ENCODE peak calls at places on chromosomes 1 and 21, in six cellular contexts. B, I, R, K, T and A are unnamed samples.

GRCh38 chr1:235327559-235328270 is at the start of gene ARID4B:
- DNase-seq in B (no peak), I (no peak), R (no peak), K (no peak), T (no peak), A (peak)

GRCh38 chr1:203077367-203077766 is 8.4 kb downstream of the MYOG start:
- DNase-seq in B (no peak), I (no peak), R (no peak), K (no peak), T (no peak), A (no peak)

GRCh38 chr1:10185759-10186158 is 24.6 kb upstream of the KIF1B start:
- DNase-seq in B (no peak), I (no peak), R (no peak), K (no peak), T (no peak), A (no peak)

GRCh38 chr1:224054012-224054411 is 59.9 kb upstream of the FBXO28 start:
- DNase-seq in B (no peak), I (no peak), R (no peak), K (no peak), T (no peak), A (no peak)

GRCh38 chr1:40710581-40711315 is 19.2 kb downstream of the NFYC start:
- DNase-seq in B (no peak), I (peak), R (no peak), K (no peak), T (no peak), A (no peak)

GRCh38 chr21:35840197-35840799 is 220.0 kb downstream of the SETD4 start:
- DNase-seq in B (peak), I (peak), R (peak), K (peak), T (peak), A (peak)

GRCh38 chr1:10865518-10866313 is 69.3 kb upstream of the CASZ1 start:
- DNase-seq in B (no peak), I (no peak), R (no peak), K (no peak), T (no peak), A (no peak)

GRCh38 chr1:107244734-107245495 is 104.1 kb downstream of the NTNG1 start:
- DNase-seq in B (no peak), I (no peak), R (no peak), K (no peak), T (no peak), A (no peak)

GRCh38 chr1:3034728-3035610 is 13.7 kb downstream of the ACTRT2 start:
- DNase-seq in B (peak), I (peak), R (no peak), K (no peak), T (no peak), A (peak)

GRCh38 chr21:45034556-45035476 is 39.6 kb upstream of the ADARB1 start:
- DNase-seq in B (no peak), I (no peak), R (peak), K (peak), T (no peak), A (no peak)
- H3K27ac ChIP-seq in B (peak), I (no peak), R (no peak), K (peak), T (no peak), A (no peak)

DNA sequence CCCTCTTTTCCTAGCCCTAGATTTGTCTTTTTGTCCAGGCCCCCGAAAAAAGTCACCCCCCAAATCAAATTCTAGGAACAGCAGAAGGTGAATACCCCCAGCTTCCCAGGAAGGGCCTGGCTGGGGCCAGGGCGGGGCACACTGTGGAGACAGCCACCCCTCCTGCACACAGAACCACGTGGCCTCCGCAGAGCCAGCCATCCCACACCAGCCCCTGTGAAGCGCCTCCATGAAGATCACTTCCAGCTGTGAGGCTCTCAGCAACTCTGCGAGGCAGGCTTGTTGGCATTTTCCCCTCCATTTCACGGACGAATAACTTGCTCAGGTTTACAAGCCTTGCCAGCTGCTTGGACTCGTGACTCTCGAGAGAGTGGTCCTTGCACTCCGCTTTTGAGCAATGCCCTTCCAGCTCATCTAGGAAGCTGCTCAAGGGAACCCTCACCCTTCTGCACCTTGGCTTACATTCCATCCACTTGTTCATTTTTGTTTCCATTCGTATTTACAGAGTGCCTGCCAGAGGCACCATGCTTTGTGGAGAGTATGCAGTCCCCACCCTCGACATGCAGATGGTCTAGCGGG is 48.2 kb downstream of the SYT6 start:
- DNase-seq in B (no peak), I (no peak), R (no peak), K (no peak), T (no peak), A (no peak)
- H3K27ac ChIP-seq in B (no peak), I (no peak), R (no peak), K (no peak), T (no peak), A (no peak)

DNA sequence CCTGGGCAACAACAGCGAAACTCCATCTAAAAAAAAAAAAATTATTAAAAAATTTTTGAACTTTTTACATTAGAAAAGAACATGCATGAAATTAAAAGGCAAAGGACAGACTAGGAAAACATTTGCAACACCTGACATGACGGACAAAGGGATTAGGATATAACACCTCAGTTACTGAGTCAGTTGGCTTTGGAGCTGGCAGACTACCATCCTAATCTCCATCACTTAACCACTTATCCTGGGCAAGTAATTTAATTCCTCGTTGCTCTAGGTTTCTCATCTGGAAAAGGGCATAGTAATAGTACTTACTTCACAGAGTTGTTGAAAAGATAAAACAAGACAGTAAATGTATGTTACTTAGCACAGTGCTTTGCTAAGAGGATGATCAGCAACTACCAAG is 11.9 kb downstream of the HECTD3 start:
- DNase-seq in B (no peak), I (no peak), R (no peak), K (no peak), T (no peak), A (no peak)
- H3K27ac ChIP-seq in B (no peak), I (no peak), R (no peak), K (no peak), T (no peak), A (no peak)

DNA sequence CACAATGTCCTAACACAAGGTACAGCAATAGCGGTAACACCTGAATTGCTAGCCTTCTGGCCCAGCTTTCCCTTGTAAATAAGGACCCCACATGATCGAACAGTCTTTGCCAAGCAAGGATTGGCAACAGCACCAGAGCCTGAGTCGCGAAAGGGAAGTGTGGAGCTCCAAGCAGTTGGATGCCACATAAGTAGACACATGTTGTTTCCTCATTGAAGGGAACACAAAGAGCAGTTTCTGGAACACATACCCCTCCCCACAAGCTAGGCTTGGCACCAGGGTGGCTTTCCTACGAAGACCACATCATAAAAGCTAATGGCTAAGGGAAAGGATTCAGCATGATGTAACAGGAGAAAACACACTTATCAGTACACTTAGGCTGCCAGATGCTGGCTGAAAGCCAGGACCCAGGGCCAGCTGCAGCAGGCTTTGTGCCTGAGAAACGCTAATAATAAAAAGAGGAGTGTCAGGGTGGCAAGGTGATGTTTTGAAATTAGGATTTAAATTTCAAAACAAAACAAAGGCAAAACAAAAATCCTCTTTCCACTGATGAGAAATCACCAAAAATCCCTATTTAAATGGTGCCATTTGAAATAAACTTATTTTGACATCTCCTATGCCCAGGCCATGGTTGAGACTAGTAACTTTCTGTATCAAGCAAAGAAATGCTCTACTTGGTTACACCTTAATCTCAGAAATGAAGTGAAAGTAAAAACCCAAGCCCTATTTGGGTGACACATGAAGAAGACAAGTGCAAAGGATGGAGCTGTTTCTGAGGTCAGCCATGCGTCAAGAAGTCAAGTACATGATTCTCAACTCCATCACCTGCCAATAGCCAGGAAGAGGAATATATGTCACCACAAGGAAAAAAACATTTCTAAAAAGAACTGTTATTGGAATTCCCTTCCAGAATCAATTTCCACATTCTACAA is 11.9 kb upstream of the CPLANE2 start:
- DNase-seq in B (peak), I (peak), R (no peak), K (peak), T (peak), A (peak)
- H3K27ac ChIP-seq in B (peak), I (peak), R (no peak), K (peak), T (peak), A (peak)

GRCh38 chr1:65792671-65793358 is at the start of gene PDE4B:
- DNase-seq in B (no peak), I (no peak), R (peak), K (no peak), T (no peak), A (no peak)

GRCh38 chr1:65791396-65791795 is 1.3 kb upstream of the PDE4B start:
- DNase-seq in B (no peak), I (no peak), R (no peak), K (no peak), T (no peak), A (no peak)

GRCh38 chr1:65791860-65792670 is 630 bp upstream of the PDE4B start:
- DNase-seq in B (no peak), I (no peak), R (peak), K (no peak), T (no peak), A (no peak)

GRCh38 chr1:65793359-65793732 is 651 bp downstream of the PDE4B start:
- DNase-seq in B (no peak), I (no peak), R (peak), K (no peak), T (no peak), A (no peak)

GRCh38 chr1:65795311-65795710 is 2.6 kb downstream of the PDE4B start:
- DNase-seq in B (no peak), I (no peak), R (no peak), K (no peak), T (no peak), A (no peak)
- H3K27ac ChIP-seq in B (no peak), I (no peak), R (no peak), K (no peak), T (no peak), A (no peak)

GRCh38 chr1:15206418-15207030 is 40.5 kb upstream of the FHAD1 start:
- DNase-seq in B (peak), I (peak), R (no peak), K (no peak), T (no peak), A (no peak)
- H3K27ac ChIP-seq in B (no peak), I (peak), R (no peak), K (no peak), T (peak), A (no peak)

GRCh38 chr1:164765557-164765956 is 206.6 kb downstream of the PBX1 start:
- DNase-seq in B (no peak), I (no peak), R (no peak), K (no peak), T (no peak), A (no peak)

GRCh38 chr1:164768045-164768402 is 209.0 kb downstream of the PBX1 start:
- DNase-seq in B (no peak), I (no peak), R (no peak), K (no peak), T (no peak), A (no peak)

GRCh38 chr1:164765993-164766720 is 207.2 kb downstream of the PBX1 start:
- DNase-seq in B (no peak), I (no peak), R (no peak), K (no peak), T (no peak), A (no peak)

GRCh38 chr1:164768619-164769018 is 209.6 kb downstream of the PBX1 start:
- DNase-seq in B (no peak), I (no peak), R (no peak), K (peak), T (no peak), A (no peak)

GRCh38 chr1:164767257-164768044 is 208.5 kb downstream of the PBX1 start:
- DNase-seq in B (no peak), I (no peak), R (no peak), K (no peak), T (no peak), A (no peak)
- H3K27ac ChIP-seq in B (peak), I (peak), R (no peak), K (peak), T (no peak), A (no peak)

GRCh38 chr1:173423326-173423725 is 53.8 kb upstream of the PRDX6 start:
- DNase-seq in B (no peak), I (no peak), R (no peak), K (no peak), T (no peak), A (no peak)
- H3K27ac ChIP-seq in B (no peak), I (no peak), R (no peak), K (no peak), T (no peak), A (no peak)

DNA sequence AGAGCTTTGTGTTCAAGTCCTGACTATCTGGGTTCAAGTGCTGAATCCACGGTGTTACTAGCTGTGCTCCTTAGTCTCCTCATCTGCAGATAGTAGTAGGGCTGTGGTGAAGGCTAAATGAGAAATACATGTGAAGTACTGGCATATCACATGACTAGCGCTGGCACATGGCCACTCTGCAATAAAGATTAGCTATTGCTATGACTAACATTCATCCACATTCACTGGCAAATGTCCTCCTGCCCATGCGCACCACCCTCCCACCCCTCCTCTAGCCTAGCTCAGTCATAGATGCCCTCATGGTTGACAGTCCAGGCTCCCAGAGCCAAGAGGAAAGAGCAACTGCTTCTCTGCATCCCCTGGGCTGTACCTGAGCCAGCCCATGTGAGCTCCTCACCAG is 8.5 kb upstream of the COL8A2 start:
- DNase-seq in B (peak), I (peak), R (no peak), K (peak), T (no peak), A (peak)
- H3K27ac ChIP-seq in B (peak), I (peak), R (no peak), K (peak), T (no peak), A (no peak)

GRCh38 chr21:42524341-42525227 is 10.9 kb downstream of the SLC37A1 start:
- DNase-seq in B (peak), I (peak), R (no peak), K (peak), T (no peak), A (peak)
- H3K27ac ChIP-seq in B (peak), I (peak), R (no peak), K (peak), T (peak), A (peak)